ENCODE peak calls at places on chromosomes 7 and 10, in five cellular contexts. Q is K562, I is GM12878, G is H1, S is HepG2. T is an unnamed sample.

GRCh38 chr7:27046854-27047549 is 48.8 kb downstream of the HOXA1 start:
- DNase-seq in Q (no peak), I (no peak), G (no peak), S (no peak), T (no peak)

GRCh38 chr10:73577788-73578187 is 13.4 kb downstream of the USP54 start:
- DNase-seq in Q (no peak), I (no peak), G (no peak), S (no peak), T (no peak)

GRCh38 chr7:47074702-47075153 is 507.2 kb downstream of the TNS3 start:
- DNase-seq in Q (peak), I (no peak), G (no peak), S (peak), T (no peak)

GRCh38 chr7:50142421-50143113 is 49.5 kb upstream of the ZPBP start:
- DNase-seq in Q (no peak), I (peak), G (no peak), S (peak), T (no peak)

GRCh38 chr7:2098496-2098895 is 134.2 kb downstream of the MAD1L1 start:
- DNase-seq in Q (no peak), I (no peak), G (no peak), S (no peak), T (no peak)

GRCh38 chr7:134420509-134421125 is 38.3 kb downstream of the AKR1B1 start:
- DNase-seq in Q (peak), I (no peak), G (no peak), S (peak), T (peak)

GRCh38 chr10:78162867-78163266 is 129.2 kb downstream of the RPS24 start:
- DNase-seq in Q (no peak), I (no peak), G (no peak), S (no peak), T (no peak)

GRCh38 chr10:102068216-102068615 is 3.1 kb downstream of the HPS6 start:
- DNase-seq in Q (peak), I (no peak), G (no peak), S (no peak), T (no peak)

GRCh38 chr10:13053794-13054462 is 46.0 kb upstream of the OPTN start:
- DNase-seq in Q (no peak), I (no peak), G (no peak), S (no peak), T (no peak)

GRCh38 chr10:133308431-133309110 is at the start of the genes TUBGCP2 and ZNF511:
- DNase-seq in Q (peak), I (no peak), G (no peak), S (peak), T (peak)
- TF ChIP-seq POLR2AphosphoS5 in Q (peak), I (peak), G (peak), S (peak), T (peak)

GRCh38 chr7:129098409-129099084 is 43.6 kb upstream of the TNPO3 start:
- DNase-seq in Q (no peak), I (no peak), G (no peak), S (no peak), T (no peak)

GRCh38 chr7:129095258-129095657 is 40.3 kb upstream of the TNPO3 start:
- DNase-seq in Q (no peak), I (peak), G (no peak), S (no peak), T (no peak)

GRCh38 chr7:129093867-129094456 is 39.1 kb upstream of the TNPO3 start:
- DNase-seq in Q (no peak), I (no peak), G (no peak), S (no peak), T (no peak)

GRCh38 chr7:129091484-129092002 is 36.6 kb upstream of the TNPO3 start:
- DNase-seq in Q (peak), I (peak), G (peak), S (peak), T (peak)

DNA sequence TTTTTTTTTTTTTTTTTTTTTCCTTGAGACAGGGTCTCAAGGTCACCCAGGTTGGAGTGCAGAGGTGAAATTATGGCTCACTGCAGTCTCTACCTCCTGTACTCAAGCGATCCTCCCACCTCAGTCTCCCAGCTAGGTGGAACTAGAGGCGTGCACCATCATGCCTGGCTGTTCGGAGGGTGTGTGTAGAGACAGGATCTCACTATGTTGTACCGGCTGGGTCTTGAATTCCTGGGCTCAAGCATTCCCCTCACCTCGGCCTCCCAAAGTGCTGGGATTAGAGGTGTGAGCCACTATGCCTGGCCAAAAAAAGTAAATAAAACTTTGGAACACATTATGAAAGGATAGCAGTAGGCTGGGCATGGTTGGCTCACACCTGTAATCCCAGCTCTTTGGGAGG is 39.6 kb upstream of the TNPO3 start:
- DNase-seq in Q (no peak), I (no peak), G (no peak), S (no peak), T (no peak)
- TF ChIP-seq RFX5 in Q (no peak), I (no peak), G (no peak), S (no peak), T (no peak)

GRCh38 chr7:124443762-124444161 is 321.8 kb downstream of the GPR37 start:
- DNase-seq in Q (no peak), I (no peak), G (no peak), S (no peak), T (no peak)

DNA sequence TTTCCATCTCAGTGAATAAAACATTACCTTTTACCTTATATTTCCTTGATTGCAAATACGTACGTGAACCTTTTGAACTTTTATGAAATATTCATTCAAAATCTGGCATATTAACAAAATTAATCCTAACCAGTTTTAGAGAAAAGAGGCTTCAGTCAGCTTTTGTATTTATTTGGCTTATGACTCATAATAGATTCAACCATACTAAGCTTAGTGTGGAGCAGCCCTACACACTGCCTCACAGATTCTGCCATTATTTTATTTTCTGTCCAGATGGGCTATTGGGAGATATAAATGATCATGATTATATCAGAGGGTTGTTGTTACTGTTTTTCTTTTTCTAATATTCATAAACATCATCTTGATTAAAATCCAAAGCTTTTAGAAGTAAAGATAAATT is 325.5 kb downstream of the GPR37 start:
- DNase-seq in Q (no peak), I (no peak), G (no peak), S (no peak), T (no peak)
- TF ChIP-seq SIN3A in Q (no peak), I (no peak), G (no peak), S (no peak), T (no peak)

GRCh38 chr7:51316262-51316665 is 345 bp downstream of the COBL start:
- DNase-seq in Q (no peak), I (no peak), G (no peak), S (no peak), T (peak)

GRCh38 chr7:51313276-51314035 is 3.2 kb downstream of the COBL start:
- DNase-seq in Q (no peak), I (no peak), G (no peak), S (no peak), T (no peak)

GRCh38 chr7:51314726-51315125 is 1.9 kb downstream of the COBL start:
- DNase-seq in Q (no peak), I (no peak), G (no peak), S (no peak), T (no peak)

GRCh38 chr7:51315393-51316261 is 982 bp downstream of the COBL start:
- DNase-seq in Q (no peak), I (no peak), G (no peak), S (peak), T (peak)

DNA sequence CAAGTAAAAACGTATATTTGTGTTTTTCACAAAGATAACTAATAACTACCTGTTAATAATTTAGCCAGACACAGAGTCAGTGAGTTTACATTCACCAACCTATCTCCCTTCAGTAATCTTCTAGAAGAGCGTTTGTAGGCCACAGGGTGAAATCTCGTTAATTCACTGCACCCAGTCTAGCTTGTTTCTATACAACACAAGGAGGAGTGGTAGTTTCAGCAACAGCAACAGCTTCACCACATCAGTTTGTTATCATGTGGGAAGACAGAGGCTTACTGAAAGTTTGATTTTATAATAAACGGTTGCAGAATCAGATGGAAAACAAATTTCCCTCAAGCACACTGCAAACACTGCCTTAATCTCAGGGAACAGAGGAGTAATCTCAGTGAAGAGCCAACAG is 2.6 kb downstream of the COBL start:
- DNase-seq in Q (no peak), I (no peak), G (no peak), S (no peak), T (no peak)
- TF ChIP-seq POLR2AphosphoS5 in Q (no peak), I (no peak), G (no peak), S (no peak), T (no peak)

GRCh38 chr10:82020999-82021398 is 146.0 kb downstream of the NRG3 start:
- DNase-seq in Q (no peak), I (no peak), G (no peak), S (no peak), T (no peak)
- TF ChIP-seq RFX5 in Q (no peak), I (no peak), G (no peak), S (no peak), T (no peak)

GRCh38 chr10:37623506-37623905 is 233.9 kb downstream of the ZNF248 start:
- DNase-seq in Q (no peak), I (no peak), G (no peak), S (peak), T (no peak)

DNA sequence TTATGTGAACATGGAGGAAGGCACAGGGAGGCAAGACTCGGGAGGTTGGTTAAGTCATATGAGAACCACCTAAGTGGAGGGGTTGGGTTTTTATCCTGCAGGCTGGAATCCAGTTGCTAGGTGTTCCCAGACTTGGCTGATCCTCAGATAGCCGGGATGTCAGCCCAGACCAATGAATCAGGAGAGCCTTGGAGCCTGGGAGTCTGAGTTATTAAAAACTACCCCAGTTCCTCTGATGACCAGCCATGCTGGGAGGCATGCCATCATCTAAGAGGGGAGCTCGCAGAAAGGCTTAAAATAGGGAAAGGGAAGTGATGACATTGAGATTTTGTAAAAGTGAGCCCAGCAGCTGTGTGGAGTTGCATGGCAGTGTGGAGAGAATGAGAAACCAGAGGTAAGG is 238.1 kb downstream of the ZNF248 start:
- DNase-seq in Q (no peak), I (no peak), G (no peak), S (no peak), T (no peak)
- TF ChIP-seq SIN3A in Q (no peak), I (no peak), G (no peak), S (no peak), T (no peak)